ENCODE peak calls at places on chromosomes 13 and 19, in ten cellular contexts. K is Panc1, C is GM12865, D is GM23338, Y is cardiac muscle cell, Q is BE2C, Z is retinal pigment epithelial cell, I is mammary epithelial cell, R is fibroblast of lung, U is upper lobe of left lung. M is an unnamed sample.

GRCh38 chr13:36130542-36131214 is 504 bp downstream of the DCLK1 start:
- DNase-seq in K (no peak), C (no peak), D (peak; percentile 77), Y (peak; percentile 38), Q (peak; percentile 39), Z (no peak), I (no peak), R (no peak), U (peak; percentile 54), M (no peak)

GRCh38 chr19:13839938-13840750 is 36.8 kb upstream of the NANOS3 start:
- DNase-seq in K (no peak), C (no peak), D (no peak), Y (no peak), Q (peak; percentile 75), Z (no peak), I (peak; percentile 80), R (peak; percentile 41), U (peak; percentile 75), M (no peak)

GRCh38 chr13:106348032-106348431 is 187.4 kb downstream of the EFNB2 start:
- DNase-seq in K (no peak), C (no peak), D (peak; percentile 66), Y (peak; percentile 23), Q (no peak), Z (no peak), I (peak; percentile 88), R (peak; percentile 73), U (no peak), M (no peak)

GRCh38 chr13:110555601-110556223 is 5.8 kb downstream of the RAB20 start:
- DNase-seq in K (no peak), C (no peak), D (no peak), Y (no peak), Q (no peak), Z (no peak), I (no peak), R (no peak), U (peak; percentile 68), M (no peak)

GRCh38 chr13:51632643-51633357 is 48.5 kb downstream of the WDFY2 start:
- DNase-seq in K (no peak), C (no peak), D (peak; percentile 54), Y (no peak), Q (no peak), Z (no peak), I (peak; percentile 55), R (no peak), U (no peak), M (no peak)

GRCh38 chr13:54758795-54759194 is 1730.2 kb downstream of the OLFM4 start:
- DNase-seq in K (no peak), C (no peak), D (peak; percentile 24), Y (no peak), Q (no peak), Z (no peak), I (no peak), R (no peak), U (no peak), M (no peak)

GRCh38 chr13:60869225-60869624 is 472.2 kb downstream of the TDRD3 start:
- DNase-seq in K (no peak), C (no peak), D (no peak), Y (no peak), Q (no peak), Z (no peak), I (no peak), R (no peak), U (no peak), M (no peak)

GRCh38 chr19:35123573-35123972 is 8.0 kb downstream of the FXYD3 start:
- DNase-seq in K (no peak), C (no peak), D (no peak), Y (no peak), Q (no peak), Z (no peak), I (peak; percentile 88), R (no peak), U (peak; percentile 78), M (no peak)

GRCh38 chr19:51002542-51003311 is 1.3 kb upstream of the KLK8 start:
- DNase-seq in K (no peak), C (peak; percentile 45), D (peak; percentile 99), Y (peak; percentile 22), Q (peak; percentile 57), Z (no peak), I (peak; percentile 88), R (no peak), U (no peak), M (no peak)

GRCh38 chr13:65112123-65113075 is 2117.7 kb downstream of the PCDH9 start:
- DNase-seq in K (peak; percentile 8), C (no peak), D (no peak), Y (no peak), Q (no peak), Z (no peak), I (no peak), R (peak; percentile 66), U (no peak), M (no peak)

GRCh38 chr19:58558066-58558622 is at the start of gene UBE2M:
- DNase-seq in K (no peak), C (no peak), D (peak; percentile 63), Y (peak; percentile 68), Q (peak; percentile 92), Z (no peak), I (no peak), R (peak; percentile 51), U (peak; percentile 63), M (no peak)

GRCh38 chr13:48081739-48082138 is 13.2 kb downstream of the MED4 start:
- DNase-seq in K (no peak), C (no peak), D (no peak), Y (no peak), Q (no peak), Z (no peak), I (no peak), R (no peak), U (no peak), M (no peak)

DNA sequence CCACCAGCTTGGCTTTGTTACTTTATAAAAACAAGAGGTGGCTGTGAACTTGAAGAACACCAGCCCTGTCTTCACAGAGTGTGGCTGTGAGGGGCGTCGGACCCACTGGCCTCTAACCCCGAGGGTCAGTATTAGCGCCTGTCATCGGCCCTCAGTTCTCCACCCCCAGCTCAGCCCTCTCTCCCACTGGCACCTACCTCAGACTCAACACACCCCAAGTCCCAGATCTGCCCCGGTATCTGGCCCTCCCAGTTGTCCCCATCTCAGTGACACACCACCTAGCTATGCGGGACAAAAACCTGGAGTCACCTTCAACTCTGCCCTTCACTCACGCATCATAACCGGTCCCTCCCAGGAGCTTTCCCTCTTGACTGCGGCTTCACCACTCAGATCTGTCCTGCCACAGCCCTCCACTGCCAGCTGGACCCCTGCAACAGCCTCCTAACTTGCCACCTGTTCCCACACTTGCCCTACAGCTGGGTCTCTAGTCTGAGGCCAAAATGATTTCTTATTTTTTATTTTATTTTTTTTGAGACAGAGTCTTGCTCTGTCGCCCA is 45.4 kb downstream of the PEPD start:
- DNase-seq in K (no peak), C (no peak), D (no peak), Y (no peak), Q (no peak), Z (no peak), I (no peak), R (no peak), U (peak; percentile 17), M (no peak)
- H3K4me3 ChIP-seq in K (no peak overlapping the region), C (no peak overlapping the region), D (no peak overlapping the region), Y (no peak overlapping the region), Q (no peak overlapping the region), Z (no peak overlapping the region), I (no peak overlapping the region), R (no peak overlapping the region), U (no peak overlapping the region), M (no peak overlapping the region)

GRCh38 chr19:48813123-48813911 is 2.5 kb upstream of the BCAT2 start:
- DNase-seq in K (no peak), C (no peak), D (peak; percentile 69), Y (no peak), Q (no peak), Z (no peak), I (no peak), R (no peak), U (no peak), M (no peak)

GRCh38 chr19:48812094-48812929 is 1.5 kb upstream of the BCAT2 start:
- DNase-seq in K (no peak), C (peak; percentile 89), D (peak; percentile 94), Y (peak; percentile 90), Q (peak; percentile 96), Z (no peak), I (peak; percentile 46), R (peak; percentile 70), U (peak; percentile 94), M (no peak)

GRCh38 chr19:48806818-48807589 is 3.8 kb downstream of the BCAT2 start:
- DNase-seq in K (no peak), C (peak; percentile 70), D (peak; percentile 68), Y (peak; percentile 60), Q (peak; percentile 66), Z (no peak), I (no peak), R (peak; percentile 40), U (no peak), M (no peak)

GRCh38 chr19:48807590-48808308 is 3.1 kb downstream of the BCAT2 start:
- DNase-seq in K (no peak), C (no peak), D (peak; percentile 75), Y (no peak), Q (no peak), Z (no peak), I (no peak), R (no peak), U (no peak), M (no peak)

GRCh38 chr19:48810151-48810550 is 678 bp downstream of the BCAT2 start:
- DNase-seq in K (no peak), C (no peak), D (no peak), Y (no peak), Q (no peak), Z (no peak), I (no peak), R (no peak), U (no peak), M (no peak)
- H3K4me3 ChIP-seq in K (peak overlapping the region; percentile 63), C (peak overlapping the region; percentile 67), D (peak overlapping the region; percentile 83), Y (peak overlapping the region; percentile 60), Q (peak overlapping the region; percentile 85), Z (peak overlapping the region; percentile 62), I (peak overlapping the region; percentile 88), R (peak overlapping the region; percentile 83), U (peak overlapping the region; percentile 70), M (peak overlapping the region; percentile 77)

GRCh38 chr13:30340367-30341184 is 33.2 kb upstream of the KATNAL1 start:
- DNase-seq in K (no peak), C (no peak), D (no peak), Y (peak; percentile 13), Q (peak; percentile 61), Z (no peak), I (peak; percentile 63), R (peak; percentile 87), U (peak; percentile 60), M (peak; percentile 26)
- H3K4me3 ChIP-seq in K (no peak overlapping the region), C (no peak overlapping the region), D (no peak overlapping the region), Y (no peak overlapping the region), Q (no peak overlapping the region), Z (no peak overlapping the region), I (no peak overlapping the region), R (no peak overlapping the region), U (no peak overlapping the region), M (no peak overlapping the region)

DNA sequence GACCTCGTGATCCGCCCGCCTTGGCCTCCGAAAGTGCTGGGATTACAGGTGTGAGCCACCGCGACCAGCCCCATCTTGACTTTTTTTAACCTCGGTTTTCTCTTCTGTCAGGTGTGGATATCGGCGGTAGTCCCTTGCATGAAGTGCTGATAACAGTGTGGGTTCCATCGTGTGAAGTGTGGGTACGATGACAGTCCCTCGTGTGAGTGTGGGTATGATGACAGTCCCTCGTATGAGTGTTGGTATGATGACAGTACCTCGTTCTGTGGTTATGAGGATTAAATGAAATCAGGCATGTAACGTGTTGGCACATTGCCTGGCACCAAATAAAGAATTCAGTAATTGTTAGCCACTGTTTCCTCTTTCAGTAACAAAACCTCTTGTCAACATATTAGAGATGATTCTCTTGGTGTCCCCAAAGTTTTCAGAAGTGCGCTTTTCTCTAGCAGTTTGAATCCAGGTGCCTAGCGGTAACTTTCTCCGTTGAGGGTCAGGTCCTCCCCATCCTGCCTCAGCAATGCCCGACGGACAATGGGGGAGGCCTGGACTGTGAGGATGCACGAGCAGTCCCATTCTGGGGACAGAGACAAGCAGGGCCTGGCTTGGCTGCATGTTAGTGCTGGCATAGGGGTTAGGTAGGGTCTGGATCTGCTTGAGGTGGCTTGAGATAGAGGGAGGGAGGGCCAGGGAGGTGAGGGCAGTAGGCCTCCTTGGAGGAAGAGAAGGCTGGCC is 15.3 kb downstream of the GATAD2A start:
- DNase-seq in K (no peak), C (peak; percentile 53), D (no peak), Y (no peak), Q (no peak), Z (no peak), I (no peak), R (peak; percentile 38), U (no peak), M (no peak)
- H3K4me3 ChIP-seq in K (no peak overlapping the region), C (no peak overlapping the region), D (no peak overlapping the region), Y (no peak overlapping the region), Q (no peak overlapping the region), Z (no peak overlapping the region), I (no peak overlapping the region), R (no peak overlapping the region), U (no peak overlapping the region), M (no peak overlapping the region)

M was measured in HFF-Myc.